ENCODE peak calls at places on chromosomes 1 and 21, in seven cellular contexts. C, B, T, E, V, L and J are unnamed samples.

GRCh38 chr1:187413770-187414169 is 585.0 kb downstream of the PLA2G4A start:
- DNase-seq in E (peak), B (no peak), C (no peak), V (no peak), L (no peak), T (peak), J (no peak)

GRCh38 chr21:44456207-44456914 is 1.1 kb downstream of the LRRC3 start:
- DNase-seq in C (no peak), E (no peak), L (no peak), B (no peak), T (no peak), V (no peak), J (peak)

GRCh38 chr1:205921559-205921887 is 21.7 kb downstream of the SLC26A9 start:
- DNase-seq in B (no peak), C (no peak), V (no peak), E (no peak), T (no peak), L (no peak), J (no peak)

GRCh38 chr1:107659961-107660360 is 305.0 kb downstream of the VAV3 start:
- DNase-seq in E (no peak), V (no peak), C (no peak), T (no peak), L (no peak), B (no peak), J (no peak)

GRCh38 chr21:28392436-28392835 is 600.2 kb downstream of the LTN1 start:
- DNase-seq in T (no peak), C (no peak), L (no peak), B (no peak), V (no peak), E (no peak), J (no peak)

GRCh38 chr1:23394176-23394575 is 24.5 kb upstream of the ZNF436 start:
- DNase-seq in B (no peak), V (no peak), L (no peak), E (no peak), C (no peak), T (no peak), J (no peak)

GRCh38 chr1:235100124-235100801 is 28.4 kb downstream of the TOMM20 start:
- DNase-seq in E (no peak), V (peak), C (no peak), B (no peak), L (no peak), T (no peak), J (no peak)

GRCh38 chr1:99818063-99818699 is 32.0 kb upstream of the AGL start:
- DNase-seq in V (no peak), C (no peak), T (no peak), B (no peak), L (no peak), E (no peak), J (no peak)

GRCh38 chr1:184223216-184223615 is 163.6 kb upstream of the C1orf21 start:
- DNase-seq in V (no peak), L (no peak), B (no peak), C (no peak), E (no peak), T (peak), J (no peak)

GRCh38 chr1:65309317-65310077 is at the start of gene DNAJC6:
- DNase-seq in L (peak), T (peak), V (peak), C (peak), E (peak), B (peak), J (peak)

GRCh38 chr1:18861590-18861989 is 2.1 kb upstream of the TAS1R2 start:
- DNase-seq in T (no peak), E (no peak), V (no peak), B (no peak), C (no peak), L (no peak), J (peak)

GRCh38 chr1:235270625-235271024 is 57.4 kb downstream of the ARID4B start:
- DNase-seq in T (no peak), B (peak), E (peak), L (no peak), V (no peak), C (no peak), J (no peak)

GRCh38 chr1:59605184-59605583 is 209.6 kb upstream of the HOOK1 start:
- DNase-seq in B (no peak), C (no peak), T (no peak), V (no peak), L (no peak), E (no peak), J (no peak)

GRCh38 chr1:241605146-241605805 is 34.9 kb downstream of the CHML start:
- DNase-seq in L (no peak), T (no peak), C (no peak), E (peak), V (no peak), B (no peak), J (no peak)

GRCh38 chr21:45998871-45999580 is 17.5 kb downstream of the COL6A1 start:
- DNase-seq in L (no peak), C (no peak), E (no peak), T (no peak), B (no peak), V (peak), J (no peak)

GRCh38 chr1:224852901-224853568 is 76.4 kb upstream of the DNAH14 start:
- DNase-seq in L (no peak), B (no peak), E (peak), V (no peak), C (no peak), T (peak), J (no peak)

GRCh38 chr1:174825127-174825526 is 174.6 kb upstream of the CACYBP start:
- DNase-seq in T (no peak), E (no peak), B (no peak), L (no peak), V (no peak), C (no peak), J (no peak)

GRCh38 chr21:39136711-39137110 is 46.5 kb downstream of the PSMG1 start:
- DNase-seq in C (no peak), V (no peak), T (no peak), B (no peak), E (no peak), L (no peak), J (no peak)

GRCh38 chr21:15058718-15059316 is 6.0 kb downstream of the NRIP1 start:
- DNase-seq in C (peak), V (no peak), B (no peak), E (peak), L (no peak), T (no peak), J (no peak)

GRCh38 chr1:44941424-44942324 is 44.7 kb downstream of the EIF2B3 start:
- DNase-seq in B (no peak), L (no peak), V (no peak), E (no peak), T (no peak), C (no peak), J (no peak)

GRCh38 chr1:111621050-111621449 is 1.5 kb downstream of the RAP1A start:
- DNase-seq in C (peak), T (no peak), E (peak), L (no peak), V (no peak), B (no peak), J (no peak)

GRCh38 chr21:28588997-28589396 is 403.7 kb downstream of the LTN1 start:
- DNase-seq in B (no peak), L (no peak), V (no peak), E (no peak), C (no peak), T (no peak), J (no peak)

GRCh38 chr1:115706774-115707425 is 61.6 kb downstream of the CASQ2 start:
- DNase-seq in C (peak), T (peak), E (peak), V (no peak), B (peak), L (no peak), J (no peak)

GRCh38 chr1:6962956-6963915 is 178.0 kb downstream of the CAMTA1 start:
- DNase-seq in V (peak), B (no peak), L (peak), T (no peak), E (no peak), C (no peak), J (no peak)

GRCh38 chr1:116538527-116538926 is 32.3 kb downstream of the CD58 start:
- DNase-seq in E (peak), T (no peak), C (peak), V (peak), L (no peak), B (no peak), J (no peak)

GRCh38 chr1:72281637-72282270 is 585 bp downstream of the NEGR1 start:
- DNase-seq in T (peak), V (peak), L (no peak), C (no peak), E (no peak), B (no peak), J (no peak)

GRCh38 chr1:25692560-25692959 is 76.0 kb downstream of the MAN1C1 start:
- DNase-seq in C (no peak), T (no peak), L (no peak), E (no peak), B (no peak), V (no peak), J (no peak)

GRCh38 chr1:5921129-5921528 is 71.1 kb downstream of the NPHP4 start:
- DNase-seq in C (no peak), E (no peak), V (no peak), L (no peak), T (no peak), B (no peak), J (no peak)

GRCh38 chr1:206748348-206749034 is 22.1 kb upstream of the IL19 start:
- DNase-seq in B (no peak), E (no peak), T (no peak), C (no peak), L (no peak), V (no peak), J (no peak)

GRCh38 chr1:212466437-212466836 is 33.7 kb downstream of the NENF start:
- DNase-seq in E (no peak), V (no peak), C (no peak), B (no peak), T (no peak), L (no peak), J (peak)

GRCh38 chr1:42822833-42823392 is 5.7 kb upstream of the SVBP start:
- DNase-seq in C (no peak), T (no peak), V (no peak), L (no peak), B (no peak), E (no peak), J (no peak)

GRCh38 chr1:82453511-82454185 is 652.9 kb downstream of the ADGRL2 start:
- DNase-seq in E (no peak), V (no peak), B (no peak), C (no peak), T (no peak), L (no peak), J (no peak)

GRCh38 chr1:205313681-205314308 is 7.8 kb downstream of the NUAK2 start:
- DNase-seq in V (peak), T (peak), B (peak), E (no peak), L (no peak), C (no peak), J (peak)

GRCh38 chr1:10870493-10871096 is 74.1 kb upstream of the CASZ1 start:
- DNase-seq in V (peak), L (no peak), E (no peak), C (no peak), B (no peak), T (peak), J (no peak)

GRCh38 chr1:6794164-6794563 is 8.9 kb downstream of the CAMTA1 start:
- DNase-seq in L (no peak), T (peak), C (no peak), E (peak), V (no peak), B (no peak), J (no peak)

GRCh38 chr1:150165622-150166612 is 16.2 kb downstream of the PLEKHO1 start:
- DNase-seq in B (peak), T (no peak), E (peak), L (peak), V (peak), C (no peak), J (no peak)

GRCh38 chr1:200258447-200259375 is 151.1 kb downstream of the ZNF281 start:
- DNase-seq in T (peak), B (no peak), V (no peak), E (peak), C (peak), L (no peak), J (no peak)

GRCh38 chr1:59900640-59901039 is 25.9 kb downstream of the CYP2J2 start:
- DNase-seq in B (no peak), V (no peak), L (no peak), E (no peak), C (no peak), T (no peak), J (no peak)

GRCh38 chr1:67646145-67647035 is 38.6 kb upstream of the GADD45A start:
- DNase-seq in B (peak), V (no peak), T (peak), C (peak), E (no peak), L (no peak), J (peak)

GRCh38 chr1:48823161-48823560 is 46.5 kb upstream of the BEND5 start:
- DNase-seq in E (no peak), T (peak), B (no peak), C (no peak), V (peak), L (no peak), J (peak)